ENCODE peak calls at places on chromosome 21, in ten cellular contexts. One of them, this sample, is unnamed.

GRCh38 chr21:23725576-23725975 is 1881.7 kb downstream of the MRPL39 start:
- DNase-seq in central memory CD4-positive, alpha-beta T cell: no peak
- DNase-seq in amygdala: no peak
- DNase-seq in HTR-8/SVneo: peak; percentile 5
- DNase-seq in T-helper 17 cell: no peak
- DNase-seq in kidney glomerular epithelial cell: no peak
- DNase-seq in aorta: no peak
- DNase-seq in KBM-7: peak; percentile 3
- DNase-seq in effector CD4-positive, alpha-beta T cell: no peak
- DNase-seq in GM13977: no peak
- DNase-seq in this sample: no peak

GRCh38 chr21:44820851-44821250 is 3.0 kb upstream of the SUMO3 start:
- DNase-seq in aorta: no peak
- DNase-seq in KBM-7: no peak
- DNase-seq in effector CD4-positive, alpha-beta T cell: no peak
- DNase-seq in HTR-8/SVneo: no peak
- DNase-seq in T-helper 17 cell: no peak
- DNase-seq in amygdala: no peak
- DNase-seq in kidney glomerular epithelial cell: no peak
- DNase-seq in GM13977: no peak
- DNase-seq in central memory CD4-positive, alpha-beta T cell: no peak
- DNase-seq in this sample: no peak

GRCh38 chr21:35020902-35021301 is 28.2 kb downstream of the RUNX1 start:
- DNase-seq in effector CD4-positive, alpha-beta T cell: no peak
- DNase-seq in T-helper 17 cell: no peak
- DNase-seq in aorta: no peak
- DNase-seq in amygdala: no peak
- DNase-seq in kidney glomerular epithelial cell: no peak
- DNase-seq in HTR-8/SVneo: no peak
- DNase-seq in central memory CD4-positive, alpha-beta T cell: no peak
- DNase-seq in GM13977: no peak
- DNase-seq in KBM-7: no peak
- DNase-seq in this sample: no peak

GRCh38 chr21:34707876-34708325 is 39.1 kb downstream of the CLIC6 start:
- DNase-seq in GM13977: peak; percentile 76
- DNase-seq in amygdala: no peak
- DNase-seq in effector CD4-positive, alpha-beta T cell: no peak
- DNase-seq in T-helper 17 cell: no peak
- DNase-seq in central memory CD4-positive, alpha-beta T cell: peak; percentile 19
- DNase-seq in kidney glomerular epithelial cell: no peak
- DNase-seq in KBM-7: peak; percentile 46
- DNase-seq in aorta: no peak
- DNase-seq in HTR-8/SVneo: no peak
- DNase-seq in this sample: no peak

GRCh38 chr21:46007498-46007868 is 25.9 kb downstream of the COL6A1 start:
- DNase-seq in KBM-7: no peak
- DNase-seq in kidney glomerular epithelial cell: no peak
- DNase-seq in aorta: peak; percentile 26
- DNase-seq in GM13977: no peak
- DNase-seq in amygdala: no peak
- DNase-seq in central memory CD4-positive, alpha-beta T cell: no peak
- DNase-seq in effector CD4-positive, alpha-beta T cell: no peak
- DNase-seq in HTR-8/SVneo: no peak
- DNase-seq in T-helper 17 cell: no peak
- DNase-seq in this sample: no peak

GRCh38 chr21:45262616-45263015 is 25.1 kb downstream of the POFUT2 start:
- DNase-seq in GM13977: no peak
- DNase-seq in aorta: no peak
- DNase-seq in HTR-8/SVneo: no peak
- DNase-seq in effector CD4-positive, alpha-beta T cell: no peak
- DNase-seq in central memory CD4-positive, alpha-beta T cell: no peak
- DNase-seq in amygdala: no peak
- DNase-seq in kidney glomerular epithelial cell: no peak
- DNase-seq in T-helper 17 cell: no peak
- DNase-seq in KBM-7: no peak
- DNase-seq in this sample: no peak

GRCh38 chr21:46393941-46394818 is 64.5 kb upstream of the DIP2A start:
- DNase-seq in effector CD4-positive, alpha-beta T cell: no peak
- DNase-seq in KBM-7: no peak
- DNase-seq in GM13977: no peak
- DNase-seq in HTR-8/SVneo: no peak
- DNase-seq in amygdala: no peak
- DNase-seq in T-helper 17 cell: no peak
- DNase-seq in central memory CD4-positive, alpha-beta T cell: no peak
- DNase-seq in aorta: no peak
- DNase-seq in kidney glomerular epithelial cell: no peak
- DNase-seq in this sample: no peak

GRCh38 chr21:16305686-16306085 is 575.9 kb downstream of the USP25 start:
- DNase-seq in T-helper 17 cell: no peak
- DNase-seq in central memory CD4-positive, alpha-beta T cell: no peak
- DNase-seq in GM13977: no peak
- DNase-seq in aorta: no peak
- DNase-seq in amygdala: peak; percentile 15
- DNase-seq in effector CD4-positive, alpha-beta T cell: no peak
- DNase-seq in KBM-7: no peak
- DNase-seq in HTR-8/SVneo: no peak
- DNase-seq in kidney glomerular epithelial cell: no peak
- DNase-seq in this sample: no peak

GRCh38 chr21:44932366-44933181 is 7.3 kb upstream of the SLX9 start:
- DNase-seq in KBM-7: peak; percentile 32
- DNase-seq in GM13977: peak; percentile 88
- DNase-seq in T-helper 17 cell: peak; percentile 66
- DNase-seq in HTR-8/SVneo: no peak
- DNase-seq in effector CD4-positive, alpha-beta T cell: peak; percentile 68
- DNase-seq in aorta: peak; percentile 71
- DNase-seq in kidney glomerular epithelial cell: no peak
- DNase-seq in amygdala: no peak
- DNase-seq in central memory CD4-positive, alpha-beta T cell: peak; percentile 61
- DNase-seq in this sample: peak; percentile 65

GRCh38 chr21:28794341-28794970 is 198.2 kb downstream of the LTN1 start:
- DNase-seq in aorta: no peak
- DNase-seq in amygdala: no peak
- DNase-seq in KBM-7: no peak
- DNase-seq in HTR-8/SVneo: no peak
- DNase-seq in central memory CD4-positive, alpha-beta T cell: no peak
- DNase-seq in GM13977: no peak
- DNase-seq in effector CD4-positive, alpha-beta T cell: no peak
- DNase-seq in kidney glomerular epithelial cell: no peak
- DNase-seq in T-helper 17 cell: no peak
- DNase-seq in this sample: no peak

GRCh38 chr21:9008636-9009035 is 1512.7 kb upstream of the TPTE start:
- DNase-seq in T-helper 17 cell: no peak
- DNase-seq in central memory CD4-positive, alpha-beta T cell: no peak
- DNase-seq in aorta: no peak
- DNase-seq in KBM-7: no peak
- DNase-seq in GM13977: no peak
- DNase-seq in kidney glomerular epithelial cell: no peak
- DNase-seq in HTR-8/SVneo: no peak
- DNase-seq in effector CD4-positive, alpha-beta T cell: no peak
- DNase-seq in amygdala: no peak
- DNase-seq in this sample: no peak

GRCh38 chr21:39657091-39657689 is 44.5 kb downstream of the B3GALT5 start:
- DNase-seq in HTR-8/SVneo: no peak
- DNase-seq in aorta: no peak
- DNase-seq in central memory CD4-positive, alpha-beta T cell: no peak
- DNase-seq in kidney glomerular epithelial cell: peak; percentile 31
- DNase-seq in GM13977: no peak
- DNase-seq in amygdala: no peak
- DNase-seq in KBM-7: no peak
- DNase-seq in T-helper 17 cell: no peak
- DNase-seq in effector CD4-positive, alpha-beta T cell: no peak
- DNase-seq in this sample: no peak

GRCh38 chr21:39564200-39564599 is 48.5 kb upstream of the B3GALT5 start:
- DNase-seq in effector CD4-positive, alpha-beta T cell: no peak
- DNase-seq in KBM-7: no peak
- DNase-seq in aorta: no peak
- DNase-seq in T-helper 17 cell: no peak
- DNase-seq in central memory CD4-positive, alpha-beta T cell: no peak
- DNase-seq in kidney glomerular epithelial cell: no peak
- DNase-seq in GM13977: no peak
- DNase-seq in amygdala: peak; percentile 53
- DNase-seq in HTR-8/SVneo: no peak
- DNase-seq in this sample: no peak

GRCh38 chr21:38903578-38904193 is 98.0 kb downstream of the ETS2 start:
- DNase-seq in amygdala: no peak
- DNase-seq in T-helper 17 cell: no peak
- DNase-seq in effector CD4-positive, alpha-beta T cell: no peak
- DNase-seq in KBM-7: no peak
- DNase-seq in central memory CD4-positive, alpha-beta T cell: no peak
- DNase-seq in kidney glomerular epithelial cell: no peak
- DNase-seq in HTR-8/SVneo: no peak
- DNase-seq in GM13977: no peak
- DNase-seq in aorta: peak; percentile 71
- DNase-seq in this sample: no peak

GRCh38 chr21:35849131-35849530 is 211.2 kb downstream of the SETD4 start:
- DNase-seq in amygdala: no peak
- DNase-seq in GM13977: no peak
- DNase-seq in KBM-7: no peak
- DNase-seq in central memory CD4-positive, alpha-beta T cell: no peak
- DNase-seq in T-helper 17 cell: no peak
- DNase-seq in aorta: no peak
- DNase-seq in effector CD4-positive, alpha-beta T cell: no peak
- DNase-seq in kidney glomerular epithelial cell: no peak
- DNase-seq in HTR-8/SVneo: no peak
- DNase-seq in this sample: no peak

GRCh38 chr21:37165606-37166005 is 92.6 kb downstream of the TTC3 start:
- DNase-seq in amygdala: no peak
- DNase-seq in T-helper 17 cell: no peak
- DNase-seq in GM13977: no peak
- DNase-seq in HTR-8/SVneo: no peak
- DNase-seq in kidney glomerular epithelial cell: no peak
- DNase-seq in effector CD4-positive, alpha-beta T cell: no peak
- DNase-seq in aorta: no peak
- DNase-seq in central memory CD4-positive, alpha-beta T cell: no peak
- DNase-seq in KBM-7: no peak
- DNase-seq in this sample: no peak

GRCh38 chr21:14382486-14382834 is 486 bp downstream of the HSPA13 start:
- DNase-seq in KBM-7: no peak
- DNase-seq in T-helper 17 cell: no peak
- DNase-seq in aorta: no peak
- DNase-seq in kidney glomerular epithelial cell: no peak
- DNase-seq in effector CD4-positive, alpha-beta T cell: no peak
- DNase-seq in amygdala: peak; percentile 58
- DNase-seq in GM13977: no peak
- DNase-seq in HTR-8/SVneo: no peak
- DNase-seq in central memory CD4-positive, alpha-beta T cell: no peak
- DNase-seq in this sample: no peak

GRCh38 chr21:43712268-43712942 is 6.5 kb upstream of the PDXK start:
- DNase-seq in central memory CD4-positive, alpha-beta T cell: no peak
- DNase-seq in effector CD4-positive, alpha-beta T cell: no peak
- DNase-seq in amygdala: no peak
- DNase-seq in KBM-7: no peak
- DNase-seq in HTR-8/SVneo: peak; percentile 64
- DNase-seq in T-helper 17 cell: no peak
- DNase-seq in kidney glomerular epithelial cell: peak; percentile 100
- DNase-seq in GM13977: no peak
- DNase-seq in aorta: peak; percentile 54
- DNase-seq in this sample: no peak

GRCh38 chr21:45322231-45322959 is 34.7 kb upstream of the POFUT2 start:
- DNase-seq in kidney glomerular epithelial cell: no peak
- DNase-seq in T-helper 17 cell: no peak
- DNase-seq in KBM-7: no peak
- DNase-seq in aorta: peak; percentile 46
- DNase-seq in central memory CD4-positive, alpha-beta T cell: peak; percentile 32
- DNase-seq in HTR-8/SVneo: no peak
- DNase-seq in effector CD4-positive, alpha-beta T cell: no peak
- DNase-seq in GM13977: no peak
- DNase-seq in amygdala: no peak
- DNase-seq in this sample: no peak

GRCh38 chr21:38295997-38296764 is 39.4 kb downstream of the KCNJ15 start:
- DNase-seq in amygdala: no peak
- DNase-seq in KBM-7: no peak
- DNase-seq in central memory CD4-positive, alpha-beta T cell: no peak
- DNase-seq in GM13977: no peak
- DNase-seq in HTR-8/SVneo: no peak
- DNase-seq in effector CD4-positive, alpha-beta T cell: no peak
- DNase-seq in T-helper 17 cell: no peak
- DNase-seq in kidney glomerular epithelial cell: no peak
- DNase-seq in aorta: no peak
- DNase-seq in this sample: no peak

GRCh38 chr21:43337901-43338655 is 88.9 kb downstream of the SIK1 start:
- DNase-seq in aorta: no peak
- DNase-seq in effector CD4-positive, alpha-beta T cell: no peak
- DNase-seq in T-helper 17 cell: no peak
- DNase-seq in amygdala: no peak
- DNase-seq in HTR-8/SVneo: no peak
- DNase-seq in GM13977: no peak
- DNase-seq in KBM-7: no peak
- DNase-seq in central memory CD4-positive, alpha-beta T cell: no peak
- DNase-seq in kidney glomerular epithelial cell: no peak
- DNase-seq in this sample: no peak

GRCh38 chr21:31713973-31714740 is 17.8 kb downstream of the SCAF4 start:
- DNase-seq in central memory CD4-positive, alpha-beta T cell: no peak
- DNase-seq in amygdala: no peak
- DNase-seq in KBM-7: no peak
- DNase-seq in aorta: no peak
- DNase-seq in HTR-8/SVneo: no peak
- DNase-seq in T-helper 17 cell: no peak
- DNase-seq in GM13977: no peak
- DNase-seq in effector CD4-positive, alpha-beta T cell: no peak
- DNase-seq in kidney glomerular epithelial cell: no peak
- DNase-seq in this sample: no peak

GRCh38 chr21:14956826-14957225 is 108.0 kb downstream of the NRIP1 start:
- DNase-seq in central memory CD4-positive, alpha-beta T cell: no peak
- DNase-seq in HTR-8/SVneo: peak; percentile 10
- DNase-seq in effector CD4-positive, alpha-beta T cell: no peak
- DNase-seq in aorta: no peak
- DNase-seq in amygdala: no peak
- DNase-seq in T-helper 17 cell: no peak
- DNase-seq in KBM-7: no peak
- DNase-seq in kidney glomerular epithelial cell: peak; percentile 23
- DNase-seq in GM13977: no peak
- DNase-seq in this sample: no peak

GRCh38 chr21:21200103-21200938 is 202.1 kb downstream of the NCAM2 start:
- DNase-seq in KBM-7: peak; percentile 77
- DNase-seq in HTR-8/SVneo: peak; percentile 75
- DNase-seq in T-helper 17 cell: no peak
- DNase-seq in central memory CD4-positive, alpha-beta T cell: no peak
- DNase-seq in GM13977: no peak
- DNase-seq in aorta: peak; percentile 73
- DNase-seq in effector CD4-positive, alpha-beta T cell: no peak
- DNase-seq in amygdala: no peak
- DNase-seq in kidney glomerular epithelial cell: peak; percentile 45
- DNase-seq in this sample: no peak

GRCh38 chr21:15449556-15449955 is 280.2 kb upstream of the USP25 start:
- DNase-seq in effector CD4-positive, alpha-beta T cell: no peak
- DNase-seq in central memory CD4-positive, alpha-beta T cell: no peak
- DNase-seq in amygdala: no peak
- DNase-seq in KBM-7: no peak
- DNase-seq in HTR-8/SVneo: no peak
- DNase-seq in kidney glomerular epithelial cell: no peak
- DNase-seq in GM13977: no peak
- DNase-seq in T-helper 17 cell: no peak
- DNase-seq in aorta: no peak
- DNase-seq in this sample: no peak

GRCh38 chr21:45318146-45318555 is 30.5 kb upstream of the POFUT2 start:
- DNase-seq in T-helper 17 cell: no peak
- DNase-seq in amygdala: no peak
- DNase-seq in KBM-7: no peak
- DNase-seq in aorta: peak; percentile 50
- DNase-seq in HTR-8/SVneo: no peak
- DNase-seq in GM13977: no peak
- DNase-seq in effector CD4-positive, alpha-beta T cell: no peak
- DNase-seq in kidney glomerular epithelial cell: no peak
- DNase-seq in central memory CD4-positive, alpha-beta T cell: no peak
- DNase-seq in this sample: no peak

GRCh38 chr21:38039369-38039768 is 123.1 kb upstream of the KCNJ6 start:
- DNase-seq in HTR-8/SVneo: no peak
- DNase-seq in KBM-7: no peak
- DNase-seq in T-helper 17 cell: no peak
- DNase-seq in central memory CD4-positive, alpha-beta T cell: no peak
- DNase-seq in GM13977: no peak
- DNase-seq in amygdala: no peak
- DNase-seq in kidney glomerular epithelial cell: no peak
- DNase-seq in aorta: no peak
- DNase-seq in effector CD4-positive, alpha-beta T cell: no peak
- DNase-seq in this sample: no peak

GRCh38 chr21:14757533-14758327 is 211.6 kb upstream of the SAMSN1 start:
- DNase-seq in central memory CD4-positive, alpha-beta T cell: no peak
- DNase-seq in GM13977: no peak
- DNase-seq in kidney glomerular epithelial cell: no peak
- DNase-seq in effector CD4-positive, alpha-beta T cell: no peak
- DNase-seq in aorta: no peak
- DNase-seq in HTR-8/SVneo: no peak
- DNase-seq in amygdala: no peak
- DNase-seq in KBM-7: no peak
- DNase-seq in T-helper 17 cell: no peak
- DNase-seq in this sample: no peak